ENCODE peak calls at places on chromosome 19, in ten cellular contexts. T is NCI-H1105; E is kidney tubule cell; C is LoVo; A is cerebellum; P is dorsolateral prefrontal cortex; L is cardiac muscle cell; R is left colon; X is cardiac fibroblast; W is stimulated activated CD8-positive, alpha-beta memory T cell treated with anti-CD3 and anti-CD28 coated beads, Interleukin-7, amount 100 ng/mL, for 1 hour. O is an unnamed sample.
A peak's percentile ranks its signal among the peaks of the same experiment; 100 is the strongest.

GRCh38 chr19:18941628-18942354 is 774 bp upstream of the HOMER3 start:
- DNase-seq in C (no peak), R (no peak), E (no peak), A (no peak), L (no peak), P (no peak), X (no peak), T (no peak), W (no peak), O (no peak)

GRCh38 chr19:43467730-43468129 is 2.3 kb upstream of the LYPD3 start:
- DNase-seq in E (no peak), L (no peak), T (no peak), A (no peak), X (peak; percentile 46), R (no peak), W (no peak), P (no peak), C (no peak), O (peak; percentile 44)

GRCh38 chr19:38634757-38635482 is 12.5 kb upstream of the ACTN4 start:
- DNase-seq in A (peak; percentile 79), T (no peak), L (peak; percentile 69), R (peak; percentile 82), W (peak; percentile 53), P (peak; percentile 73), X (peak; percentile 71), E (peak; percentile 72), C (peak; percentile 68), O (peak; percentile 96)

GRCh38 chr19:16334421-16334820 is 9.8 kb downstream of the KLF2 start:
- DNase-seq in T (no peak), P (no peak), A (no peak), E (no peak), X (no peak), R (no peak), L (no peak), W (no peak), C (no peak), O (no peak)

GRCh38 chr19:40235238-40236025 is 8.9 kb upstream of the CCNP start:
- DNase-seq in R (no peak), C (no peak), W (no peak), P (no peak), L (no peak), E (no peak), A (no peak), X (no peak), T (no peak), O (no peak)

GRCh38 chr19:16942583-16942982 is 53.8 kb downstream of the F2RL3 start:
- DNase-seq in A (no peak), C (no peak), T (no peak), W (no peak), P (no peak), X (no peak), E (no peak), L (no peak), R (no peak), O (no peak)

GRCh38 chr19:19239675-19240074 is 27.9 kb downstream of the NCAN start:
- DNase-seq in P (no peak), C (no peak), R (no peak), L (no peak), T (no peak), A (no peak), X (no peak), W (no peak), E (no peak), O (no peak)

GRCh38 chr19:16355293-16356043 is 30.8 kb downstream of the KLF2 start:
- DNase-seq in T (no peak), A (peak; percentile 23), W (no peak), C (no peak), X (peak; percentile 51), E (no peak), R (no peak), L (no peak), P (peak; percentile 60), O (no peak)

GRCh38 chr19:48398329-48399235 is 5.1 kb downstream of the GRIN2D start:
- DNase-seq in P (no peak), T (peak; percentile 86), R (peak; percentile 87), W (peak; percentile 74), C (peak; percentile 95), A (peak; percentile 39), E (peak; percentile 57), L (peak; percentile 77), X (peak; percentile 90), O (peak; percentile 98)

GRCh38 chr19:47156861-47157454 is 26.3 kb downstream of the SAE1 start:
- DNase-seq in W (no peak), T (no peak), A (no peak), R (no peak), E (no peak), C (no peak), P (no peak), X (peak; percentile 11), L (no peak), O (no peak)

GRCh38 chr19:30379841-30380610 is 7.8 kb downstream of the ZNF536 start:
- DNase-seq in E (no peak), L (no peak), P (no peak), C (no peak), A (no peak), R (no peak), X (no peak), W (no peak), T (no peak), O (no peak)

GRCh38 chr19:55181740-55182139 is 1.7 kb upstream of the SYT5 start:
- DNase-seq in R (no peak), A (no peak), T (no peak), W (no peak), E (no peak), L (no peak), X (no peak), P (no peak), C (no peak), O (no peak)

GRCh38 chr19:47215581-47215980 is 15.4 kb downstream of the BBC3 start:
- DNase-seq in L (no peak), T (no peak), P (no peak), E (no peak), R (peak; percentile 75), W (no peak), X (no peak), A (no peak), C (peak; percentile 67), O (peak; percentile 60)

GRCh38 chr19:36488816-36489138 is 584 bp downstream of the ZNF566 start:
- DNase-seq in T (no peak), W (no peak), C (no peak), P (peak; percentile 42), L (peak; percentile 14), A (peak; percentile 37), R (no peak), E (no peak), X (peak; percentile 3), O (no peak)

GRCh38 chr19:14393303-14393702 is 12.1 kb downstream of the ADGRE5 start:
- DNase-seq in C (no peak), L (no peak), E (no peak), A (no peak), R (no peak), W (no peak), X (no peak), P (no peak), T (no peak), O (no peak)

GRCh38 chr19:17035842-17036424 is 9.3 kb upstream of the CPAMD8 start:
- DNase-seq in E (no peak), A (no peak), P (no peak), W (no peak), C (no peak), L (no peak), T (no peak), X (no peak), R (peak; percentile 29), O (no peak)

O was measured in HT-29.